ENCODE peak calls at places on chromosomes 11 and 22, in six cellular contexts. H is amniotic stem cell; W is Kasumi-1; A is ovary; C is progenitor cell of endocrine pancreas; D is activated naive CD4-positive, alpha-beta T cell treated with Interleukin-2 at 50 U/mL for 16 hours. U is an unnamed sample.

GRCh38 chr11:45929486-45930030 is 7.1 kb downstream of the LARGE2 start:
- DNase-seq in H (no peak), W (no peak), A (no peak), C (no peak), D (no peak), U (no peak)

GRCh38 chr11:45801723-45802315 is 3.1 kb upstream of the SLC35C1 start:
- DNase-seq in H (no peak), W (peak; percentile 64), A (no peak), C (no peak), D (no peak), U (no peak)

GRCh38 chr11:69155302-69156198 is at the start of gene SMIM38:
- DNase-seq in H (no peak), W (no peak), A (no peak), C (no peak), D (peak; percentile 22), U (no peak)

GRCh38 chr22:45212306-45212709 is 28.4 kb downstream of the KIAA0930 start:
- DNase-seq in H (peak; percentile 91), W (no peak), A (peak; percentile 36), C (no peak), D (no peak), U (no peak)

GRCh38 chr11:65884716-65885092 is 3.6 kb downstream of the FIBP start:
- DNase-seq in H (no peak), W (peak; percentile 74), A (peak; percentile 65), C (peak; percentile 80), D (peak; percentile 85), U (peak; percentile 94)

GRCh38 chr22:30212363-30212995 is 34.1 kb downstream of the LIF start:
- DNase-seq in H (peak; percentile 12), W (no peak), A (peak; percentile 44), C (no peak), D (no peak), U (peak; percentile 88)

GRCh38 chr11:15499684-15500083 is 385.0 kb downstream of the INSC start:
- DNase-seq in H (no peak), W (no peak), A (no peak), C (no peak), D (no peak), U (no peak)

GRCh38 chr22:29143848-29144785 is 61.6 kb upstream of the EMID1 start:
- DNase-seq in H (no peak), W (no peak), A (no peak), C (no peak), D (no peak), U (no peak)

GRCh38 chr11:77093987-77094840 is 8.4 kb upstream of the OMP start:
- DNase-seq in H (no peak), W (no peak), A (no peak), C (no peak), D (no peak), U (no peak)

GRCh38 chr22:17734197-17734596 is 40.1 kb downstream of the BID start:
- DNase-seq in H (no peak), W (peak; percentile 79), A (no peak), C (no peak), D (peak; percentile 13), U (no peak)

GRCh38 chr11:61751384-61751783 is 1.1 kb upstream of the MYRF start:
- DNase-seq in H (no peak), W (no peak), A (peak; percentile 65), C (no peak), D (no peak), U (no peak)

GRCh38 chr11:72333657-72334056 is 89.7 kb upstream of the PHOX2A start:
- DNase-seq in H (no peak), W (peak; percentile 97), A (no peak), C (no peak), D (peak; percentile 14), U (no peak)

GRCh38 chr11:46686886-46687810 is 13.3 kb downstream of the ARHGAP1 start:
- DNase-seq in H (no peak), W (no peak), A (no peak), C (no peak), D (no peak), U (no peak)

GRCh38 chr11:70755410-70756158 is 357.3 kb downstream of the CTTN start:
- DNase-seq in H (no peak), W (peak; percentile 44), A (peak; percentile 41), C (peak; percentile 71), D (peak; percentile 55), U (peak; percentile 88)

GRCh38 chr22:19082101-19082500 is 40.1 kb downstream of the DGCR2 start:
- DNase-seq in H (no peak), W (no peak), A (no peak), C (no peak), D (no peak), U (no peak)

GRCh38 chr11:35553021-35553420 is 27.6 kb upstream of the PAMR1 start:
- DNase-seq in H (no peak), W (no peak), A (no peak), C (no peak), D (no peak), U (no peak)

GRCh38 chr22:31130873-31131272 is 8.1 kb downstream of the INPP5J start:
- DNase-seq in H (no peak), W (no peak), A (no peak), C (no peak), D (no peak), U (peak; percentile 85)

GRCh38 chr22:22773427-22773826 is 114.2 kb upstream of the IGLL5 start:
- DNase-seq in H (no peak), W (no peak), A (no peak), C (no peak), D (no peak), U (no peak)

GRCh38 chr11:34837246-34837856 is 78.8 kb downstream of the APIP start:
- DNase-seq in H (no peak), W (no peak), A (no peak), C (no peak), D (no peak), U (no peak)

GRCh38 chr11:124754309-124754708 is 2.3 kb upstream of the VSIG2 start:
- DNase-seq in H (no peak), W (no peak), A (no peak), C (no peak), D (no peak), U (no peak)

GRCh38 chr11:110759972-110760381 is 47.7 kb upstream of the ARHGAP20 start:
- DNase-seq in H (no peak), W (no peak), A (no peak), C (no peak), D (no peak), U (no peak)

GRCh38 chr22:37739611-37740049 is 42.8 kb downstream of the TRIOBP start:
- DNase-seq in H (no peak), W (peak; percentile 97), A (peak; percentile 50), C (no peak), D (no peak), U (no peak)

GRCh38 chr22:20881231-20881630 is 22.4 kb downstream of the SNAP29 start:
- DNase-seq in H (no peak), W (no peak), A (no peak), C (no peak), D (no peak), U (peak; percentile 45)

GRCh38 chr11:16612801-16613400 is 125.5 kb upstream of the C11orf58 start:
- DNase-seq in H (no peak), W (no peak), A (no peak), C (no peak), D (no peak), U (no peak)

GRCh38 chr11:65416341-65417185 is 6.0 kb upstream of the NEAT1 start:
- DNase-seq in H (peak; percentile 58), W (peak; percentile 67), A (peak; percentile 89), C (peak; percentile 91), D (peak; percentile 93), U (peak; percentile 93)

GRCh38 chr11:72243173-72243566 is 806 bp downstream of the PHOX2A start:
- DNase-seq in H (no peak), W (no peak), A (no peak), C (no peak), D (no peak), U (no peak)

GRCh38 chr11:120025606-120026335 is 112.1 kb downstream of the TRIM29 start:
- DNase-seq in H (no peak), W (no peak), A (no peak), C (no peak), D (no peak), U (no peak)

GRCh38 chr11:102767800-102768199 is 12.6 kb downstream of the MMP10 start:
- DNase-seq in H (no peak), W (no peak), A (no peak), C (no peak), D (no peak), U (no peak)

GRCh38 chr11:60900673-60901404 is 5.5 kb downstream of the PRPF19 start:
- DNase-seq in H (no peak), W (no peak), A (no peak), C (no peak), D (no peak), U (no peak)

U was measured in T47D.